ENCODE peak calls at places on chromosome 9, in nine cellular contexts. X is fibroblast of lung; I is occipital lobe; L is Peyer's patch; Z is NCI-H345; C is myocyte; W is erythroblast; A is GM13977; S is activated T-helper 9 cell treated with anti-CD3 and anti-CD28 coated beads, Interleukin-2, amount 50 U/mL, for 16 hours. H is an unnamed sample.

GRCh38 chr9:89522261-89522978 is 24.5 kb upstream of the SEMA4D start:
- DNase-seq in X (no peak), I (no peak), L (no peak), Z (no peak), C (no peak), W (no peak), A (peak), S (peak), H (no peak)

GRCh38 chr9:34169125-34169524 is 9.7 kb upstream of the UBAP1 start:
- DNase-seq in X (no peak), I (no peak), L (no peak), Z (no peak), C (no peak), W (no peak), A (no peak), S (no peak), H (no peak)

GRCh38 chr9:118644066-118644465 is 725.2 kb downstream of the BRINP1 start:
- DNase-seq in X (no peak), I (no peak), L (no peak), Z (no peak), C (no peak), W (no peak), A (no peak), S (no peak), H (no peak)

GRCh38 chr9:95570646-95571045 is 53.9 kb upstream of the PTCH1 start:
- DNase-seq in X (no peak), I (no peak), L (no peak), Z (no peak), C (no peak), W (no peak), A (no peak), S (no peak), H (no peak)

GRCh38 chr9:35680331-35681105 is 6.8 kb downstream of the CA9 start:
- DNase-seq in X (peak), I (no peak), L (no peak), Z (no peak), C (peak), W (no peak), A (peak), S (no peak), H (no peak)

GRCh38 chr9:105439428-105439827 is 8.4 kb upstream of the FSD1L start:
- DNase-seq in X (no peak), I (no peak), L (no peak), Z (no peak), C (peak), W (no peak), A (no peak), S (no peak), H (no peak)

GRCh38 chr9:89482056-89482784 is 15.7 kb downstream of the SEMA4D start:
- DNase-seq in X (no peak), I (no peak), L (no peak), Z (no peak), C (no peak), W (no peak), A (no peak), S (no peak), H (no peak)

GRCh38 chr9:23774266-23774665 is 51.8 kb downstream of the ELAVL2 start:
- DNase-seq in X (no peak), I (no peak), L (no peak), Z (no peak), C (peak), W (no peak), A (no peak), S (no peak), H (no peak)

GRCh38 chr9:118643118-118643517 is 726.1 kb downstream of the BRINP1 start:
- DNase-seq in X (no peak), I (no peak), L (no peak), Z (no peak), C (peak), W (no peak), A (no peak), S (no peak), H (no peak)

GRCh38 chr9:129176786-129177442 is 1.1 kb downstream of the IER5L start:
- DNase-seq in X (peak), I (no peak), L (peak), Z (peak), C (peak), W (peak), A (peak), S (no peak), H (no peak)

GRCh38 chr9:98482248-98482647 is 226.5 kb downstream of the GABBR2 start:
- DNase-seq in X (no peak), I (no peak), L (no peak), Z (no peak), C (no peak), W (no peak), A (no peak), S (no peak), H (no peak)

GRCh38 chr9:93295031-93295430 is 111.1 kb downstream of the WNK2 start:
- DNase-seq in X (no peak), I (peak), L (peak), Z (no peak), C (no peak), W (no peak), A (no peak), S (no peak), H (no peak)

GRCh38 chr9:81759680-81760215 is 70.4 kb upstream of the TLE1 start:
- DNase-seq in X (peak), I (no peak), L (no peak), Z (no peak), C (peak), W (peak), A (no peak), S (no peak), H (no peak)

GRCh38 chr9:95190413-95190812 is 127.1 kb downstream of the FANCC start:
- DNase-seq in X (no peak), I (no peak), L (no peak), Z (no peak), C (no peak), W (no peak), A (no peak), S (no peak), H (no peak)

GRCh38 chr9:131578778-131579504 is 33.6 kb downstream of the PRRT1B start:
- DNase-seq in X (no peak), I (no peak), L (no peak), Z (no peak), C (no peak), W (no peak), A (peak), S (no peak), H (peak)

GRCh38 chr9:84772511-84772910 is 103.0 kb downstream of the NTRK2 start:
- DNase-seq in X (no peak), I (no peak), L (no peak), Z (no peak), C (no peak), W (no peak), A (no peak), S (no peak), H (no peak)

GRCh38 chr9:6216951-6217350 is 1.3 kb downstream of the IL33 start:
- DNase-seq in X (no peak), I (no peak), L (no peak), Z (no peak), C (no peak), W (no peak), A (no peak), S (no peak), H (no peak)

GRCh38 chr9:114359801-114360200 is 28.0 kb downstream of the AKNA start:
- DNase-seq in X (no peak), I (no peak), L (no peak), Z (no peak), C (no peak), W (no peak), A (no peak), S (no peak), H (no peak)

GRCh38 chr9:130422546-130422945 is 22.2 kb upstream of the ASS1 start:
- DNase-seq in X (no peak), I (no peak), L (no peak), Z (no peak), C (no peak), W (no peak), A (no peak), S (no peak), H (no peak)

GRCh38 chr9:127034691-127035090 is 87.7 kb downstream of the ANGPTL2 start:
- DNase-seq in X (no peak), I (no peak), L (no peak), Z (no peak), C (no peak), W (no peak), A (no peak), S (no peak), H (no peak)

GRCh38 chr9:129312251-129312650 is 134.2 kb upstream of the IER5L start:
- DNase-seq in X (no peak), I (no peak), L (no peak), Z (no peak), C (no peak), W (no peak), A (no peak), S (no peak), H (no peak)

GRCh38 chr9:133332381-133332730 is 3.6 kb downstream of the SURF6 start:
- DNase-seq in X (no peak), I (no peak), L (no peak), Z (no peak), C (no peak), W (no peak), A (no peak), S (no peak), H (no peak)

GRCh38 chr9:20271723-20272122 is 350.6 kb downstream of the MLLT3 start:
- DNase-seq in X (peak), I (no peak), L (no peak), Z (no peak), C (no peak), W (no peak), A (no peak), S (no peak), H (no peak)